ENCODE peak calls at places on chromosome 16, in six cellular contexts. P is mesenchymal stem cell, C is neuronal stem cell, Y is IMR-90, K is H1, U is trophoblast cell. I is an unnamed sample. For H3K79me1, the result is how much of the 10 kb centered on the place peaks cover.

GRCh38 chr16:5479925-5480324 is 382.3 kb upstream of the EEF2KMT start:
- DNase-seq in P (no peak), C (no peak), Y (no peak), K (no peak), U (no peak), I (peak)

GRCh38 chr16:76800196-76800595 is 390.8 kb upstream of the MON1B start:
- DNase-seq in P (no peak), C (no peak), Y (no peak), K (no peak), U (no peak), I (no peak)

GRCh38 chr16:83574388-83574787 is 233.4 kb upstream of the HSBP1 start:
- DNase-seq in P (peak), C (no peak), Y (peak), K (no peak), U (no peak), I (peak)

GRCh38 chr16:27638833-27639587 is 89.1 kb downstream of the KATNIP start:
- DNase-seq in P (no peak), C (no peak), Y (no peak), K (no peak), U (no peak), I (no peak)

GRCh38 chr16:67562526-67562917 is at the start of gene CTCF:
- DNase-seq in P (peak), C (no peak), Y (peak), K (no peak), U (peak), I (peak)

GRCh38 chr16:85256190-85256739 is 144.0 kb upstream of the CIBAR2 start:
- DNase-seq in P (no peak), C (no peak), Y (no peak), K (no peak), U (no peak), I (no peak)

GRCh38 chr16:70391881-70392481 is 45.3 kb downstream of the DDX19A start:
- DNase-seq in P (peak), C (no peak), Y (peak), K (no peak), U (no peak), I (no peak)

GRCh38 chr16:51630051-51630450 is 479.0 kb upstream of the SALL1 start:
- DNase-seq in P (no peak), C (no peak), Y (no peak), K (peak), U (no peak), I (peak)

GRCh38 chr16:2586901-2587480 is 49.2 kb downstream of the PDPK1 start:
- DNase-seq in P (no peak), C (no peak), Y (no peak), K (no peak), U (no peak), I (no peak)

GRCh38 chr16:67504190-67505021 is 21.1 kb upstream of the AGRP start:
- DNase-seq in P (no peak), C (no peak), Y (peak), K (no peak), U (no peak), I (no peak)

GRCh38 chr16:74304164-74304834 is 7.7 kb downstream of the PSMD7 start:
- DNase-seq in P (no peak), C (no peak), Y (no peak), K (no peak), U (no peak), I (no peak)

GRCh38 chr16:53056528-53056881 is 1.7 kb downstream of the CHD9 start:
- DNase-seq in P (peak), C (no peak), Y (peak), K (no peak), U (no peak), I (no peak)

GRCh38 chr16:30351586-30352419 is 3.3 kb downstream of the CD2BP2 start:
- DNase-seq in P (no peak), C (no peak), Y (peak), K (no peak), U (no peak), I (no peak)

GRCh38 chr16:81831722-81832126 is 52.6 kb downstream of the PLCG2 start:
- DNase-seq in P (no peak), C (no peak), Y (no peak), K (no peak), U (no peak), I (peak)

GRCh38 chr16:27189335-27189972 is 13.9 kb upstream of the KDM8 start:
- DNase-seq in P (no peak), C (no peak), Y (no peak), K (peak), U (no peak), I (peak)

GRCh38 chr16:2894231-2894630 is 11.2 kb downstream of the FLYWCH2 start:
- DNase-seq in P (no peak), C (no peak), Y (no peak), K (no peak), U (no peak), I (no peak)

GRCh38 chr16:1543085-1543896 is 9.8 kb downstream of the TMEM204 start:
- DNase-seq in P (peak), C (no peak), Y (peak), K (no peak), U (peak), I (peak)

GRCh38 chr16:31472559-31473203 is 729 bp downstream of the TGFB1I1 start:
- DNase-seq in P (peak), C (no peak), Y (peak), K (peak), U (peak), I (peak)

GRCh38 chr16:1647904-1648303 is 30.2 kb upstream of the JPT2 start:
- DNase-seq in P (no peak), C (no peak), Y (no peak), K (no peak), U (no peak), I (no peak)

GRCh38 chr16:55323637-55324490 is at the start of gene IRX6:
- DNase-seq in P (no peak), C (peak), Y (no peak), K (peak), U (no peak), I (peak)

GRCh38 chr16:51994597-51994996 is 552.3 kb downstream of the TOX3 start:
- DNase-seq in P (no peak), C (no peak), Y (no peak), K (no peak), U (peak), I (no peak)

GRCh38 chr16:49459953-49460735 is 86.5 kb downstream of the C16orf78 start:
- DNase-seq in P (no peak), C (no peak), Y (no peak), K (peak), U (no peak), I (no peak)

GRCh38 chr16:88200896-88201185 is 181.9 kb upstream of the ZNF469 start:
- DNase-seq in P (no peak), C (no peak), Y (no peak), K (no peak), U (no peak), I (no peak)

DNA sequence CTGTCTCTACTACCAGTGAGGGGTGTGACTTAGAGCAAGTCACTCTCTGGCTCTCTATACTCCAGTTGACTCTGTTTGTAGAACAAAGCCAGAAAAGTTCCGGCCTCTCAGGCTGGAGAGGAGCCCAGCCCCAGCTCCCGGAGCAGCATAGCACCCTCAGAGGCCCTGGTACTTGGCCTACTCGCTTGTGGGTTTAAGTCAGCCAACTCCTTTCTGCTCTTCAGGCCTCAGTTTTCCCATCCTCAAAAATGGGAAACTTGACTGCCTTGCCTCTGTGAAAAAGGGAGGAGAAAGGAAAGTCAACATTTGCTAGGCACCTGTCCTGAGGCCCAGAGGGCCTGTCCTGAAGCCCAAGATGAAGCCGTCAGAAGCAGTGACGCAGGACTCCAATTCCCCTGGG is 1.1 kb downstream of the CHST6 start:
- DNase-seq in P (no peak), C (no peak), Y (no peak), K (no peak), U (no peak), I (no peak)
- H3K4me3 ChIP-seq in P (peak), C (peak), Y (no peak), K (peak), U (no peak), I (peak)

GRCh38 chr16:62709856-62710255 is 673.6 kb upstream of the CDH8 start:
- DNase-seq in P (no peak), C (no peak), Y (no peak), K (no peak), U (no peak), I (no peak)
- H3K79me1 ChIP-seq in P (under half), C (under half), Y (under half), K (under half), U (under half), I (under half)

GRCh38 chr16:12786077-12786476 is 17.6 kb downstream of the CPPED1 start:
- DNase-seq in P (no peak), C (no peak), Y (no peak), K (no peak), U (no peak), I (no peak)
- H2AK5ac ChIP-seq in P (no peak), C (no peak), Y (no peak), K (no peak), U (no peak), I (no peak)

GRCh38 chr16:16019488-16019887 is 70.1 kb downstream of the ABCC1 start:
- DNase-seq in P (peak), C (no peak), Y (peak), K (no peak), U (no peak), I (no peak)
- H3K4me3 ChIP-seq in P (no peak), C (no peak), Y (no peak), K (no peak), U (no peak), I (no peak)

DNA sequence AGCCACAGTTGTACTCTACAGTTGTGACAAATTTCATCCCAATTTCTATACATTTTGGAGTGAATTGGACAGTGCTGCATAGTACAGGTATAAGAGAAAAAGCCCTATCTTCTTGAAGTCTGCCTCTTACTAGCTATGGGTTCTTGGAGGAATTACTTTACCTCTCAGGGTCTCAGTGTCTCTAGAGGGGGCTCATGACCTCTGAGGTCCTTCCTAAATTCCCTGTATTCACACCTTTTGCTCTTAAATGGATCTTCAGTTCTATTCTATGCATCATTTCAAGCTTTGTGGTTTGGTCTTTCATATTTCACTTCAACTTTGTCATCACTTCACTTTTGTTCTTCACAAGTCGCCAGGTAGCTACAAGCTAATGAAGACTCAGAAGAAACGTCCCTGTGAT is 71.2 kb upstream of the ERCC4 start:
- DNase-seq in P (no peak), C (no peak), Y (no peak), K (no peak), U (no peak), I (peak)
- H3K79me1 ChIP-seq in P (under half), C (under half), Y (under half), K (under half), U (under half), I (under half)